ENCODE peak calls at places on chromosomes 12 and 14, in nine cellular contexts. U, I, K, Y, M, Z, C, N and A are unnamed samples.

GRCh38 chr12:75985566-75985965 is 46.0 kb downstream of the PHLDA1 start:
- DNase-seq in U (no peak), I (no peak), K (no peak), Y (no peak), M (no peak), Z (no peak), C (no peak), N (no peak), A (no peak)

GRCh38 chr14:101075801-101076413 is 172.4 kb upstream of the RTL1 start:
- DNase-seq in U (no peak), I (peak; percentile 5), K (no peak), Y (no peak), M (no peak), Z (no peak), C (peak; percentile 41), N (no peak), A (no peak)

GRCh38 chr14:30417121-30417520 is 141.8 kb upstream of the G2E3 start:
- DNase-seq in U (no peak), I (no peak), K (no peak), Y (no peak), M (no peak), Z (no peak), C (no peak), N (no peak), A (no peak)

GRCh38 chr12:13197526-13198141 is 1.1 kb downstream of the EMP1 start:
- DNase-seq in U (no peak), I (peak; percentile 40), K (no peak), Y (peak; percentile 64), M (peak; percentile 77), Z (no peak), C (no peak), N (no peak), A (no peak)

GRCh38 chr14:74368441-74368840 is 20.2 kb downstream of the VRTN start:
- DNase-seq in U (no peak), I (no peak), K (no peak), Y (no peak), M (no peak), Z (no peak), C (no peak), N (no peak), A (no peak)

GRCh38 chr14:101130861-101131260 is 227.3 kb upstream of the RTL1 start:
- DNase-seq in U (no peak), I (no peak), K (no peak), Y (no peak), M (no peak), Z (no peak), C (peak; percentile 35), N (no peak), A (no peak)

GRCh38 chr12:95625012-95625411 is 73.7 kb upstream of the USP44 start:
- DNase-seq in U (no peak), I (peak; percentile 42), K (no peak), Y (no peak), M (no peak), Z (no peak), C (no peak), N (no peak), A (no peak)

GRCh38 chr14:63404906-63405305 is 86.2 kb upstream of the GPHB5 start:
- DNase-seq in U (no peak), I (peak; percentile 56), K (no peak), Y (no peak), M (no peak), Z (no peak), C (no peak), N (no peak), A (no peak)

GRCh38 chr12:2959508-2960431 is 573 bp downstream of the TEAD4 start:
- DNase-seq in U (no peak), I (peak; percentile 48), K (no peak), Y (peak; percentile 66), M (peak; percentile 61), Z (peak; percentile 61), C (peak; percentile 84), N (no peak), A (no peak)

GRCh38 chr12:2959194-2959507 is at the start of gene TEAD4:
- DNase-seq in U (no peak), I (peak; percentile 72), K (peak; percentile 39), Y (peak; percentile 89), M (peak; percentile 50), Z (peak; percentile 76), C (peak; percentile 89), N (no peak), A (peak; percentile 19)

GRCh38 chr12:2961705-2962104 is 2.5 kb downstream of the TEAD4 start:
- DNase-seq in U (no peak), I (no peak), K (no peak), Y (no peak), M (no peak), Z (no peak), C (no peak), N (no peak), A (no peak)

GRCh38 chr12:2960996-2961616 is 1.9 kb downstream of the TEAD4 start:
- DNase-seq in U (no peak), I (no peak), K (no peak), Y (no peak), M (no peak), Z (no peak), C (no peak), N (no peak), A (no peak)

GRCh38 chr12:2960432-2960956 is 1.3 kb downstream of the TEAD4 start:
- DNase-seq in U (no peak), I (no peak), K (no peak), Y (no peak), M (no peak), Z (no peak), C (no peak), N (no peak), A (no peak)
- H3K4me1 ChIP-seq in U (no peaks in the 10 kb centered on the region), I (peaks cover 10% of the 10 kb centered on the region), K (peaks cover 32% of the 10 kb centered on the region), Y (peaks cover 29% of the 10 kb centered on the region), M (no peaks in the 10 kb centered on the region), Z (peaks cover 13% of the 10 kb centered on the region), C (peaks cover 25% of the 10 kb centered on the region), N (no peaks in the 10 kb centered on the region), A (peaks cover 13% of the 10 kb centered on the region)

DNA sequence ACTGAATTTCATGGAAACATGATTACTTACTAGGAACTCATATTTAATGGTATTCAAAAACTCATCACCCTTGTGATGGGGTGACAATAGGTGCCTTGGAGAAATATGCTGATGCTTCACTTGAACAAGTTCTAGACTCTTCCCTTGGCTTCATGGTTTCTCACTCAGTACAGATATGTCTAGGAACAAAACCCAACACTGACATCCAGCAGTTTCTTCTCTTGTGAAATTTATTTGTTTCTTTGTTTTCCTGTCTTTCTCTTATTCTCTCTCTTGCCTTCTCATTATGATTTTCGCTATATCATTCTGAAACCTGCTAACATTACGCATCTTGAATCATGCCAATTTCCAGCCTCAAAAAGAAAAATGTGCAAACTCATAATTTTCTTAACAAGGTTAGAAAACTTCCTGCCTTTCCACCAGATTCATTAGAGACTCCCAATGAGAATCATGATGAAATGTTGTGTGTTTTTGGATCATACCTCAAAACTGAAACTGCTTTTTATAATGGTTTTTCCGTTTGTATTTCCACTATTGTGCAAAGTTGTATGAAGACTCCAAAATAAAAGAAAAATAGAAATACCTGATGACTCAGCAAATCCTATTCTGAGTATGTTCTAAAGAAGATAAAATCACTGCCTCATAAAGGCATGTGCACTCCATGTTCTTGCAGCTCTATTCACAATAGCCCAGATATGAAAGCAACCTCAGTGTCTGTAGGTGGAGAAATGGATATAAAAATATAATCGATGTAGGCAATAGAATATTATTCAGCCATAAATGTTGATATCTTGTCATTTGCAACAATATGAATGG is 1021.6 kb downstream of the TMEM121 start:
- DNase-seq in U (no peak), I (no peak), K (no peak), Y (no peak), M (no peak), Z (no peak), C (no peak), N (no peak), A (no peak)
- H3K9me3 ChIP-seq in U (no peaks in the 10 kb centered on the region), I (no peaks in the 10 kb centered on the region), K (peaks cover 11% of the 10 kb centered on the region), Y (no peaks in the 10 kb centered on the region), M (no peaks in the 10 kb centered on the region), Z (no peaks in the 10 kb centered on the region), C (no peaks in the 10 kb centered on the region), N (no peaks in the 10 kb centered on the region), A (no peaks in the 10 kb centered on the region)

GRCh38 chr14:22152161-22152870 is 436.7 kb downstream of the DAD1 start:
- DNase-seq in U (no peak), I (no peak), K (no peak), Y (no peak), M (no peak), Z (no peak), C (no peak), N (no peak), A (no peak)

GRCh38 chr14:22147716-22148115 is 441.3 kb downstream of the DAD1 start:
- DNase-seq in U (no peak), I (no peak), K (no peak), Y (no peak), M (no peak), Z (no peak), C (no peak), N (no peak), A (no peak)

GRCh38 chr14:22155582-22155981 is 433.4 kb downstream of the DAD1 start:
- DNase-seq in U (no peak), I (no peak), K (no peak), Y (no peak), M (no peak), Z (no peak), C (no peak), N (no peak), A (no peak)

GRCh38 chr14:22151091-22151490 is 437.9 kb downstream of the DAD1 start:
- DNase-seq in U (no peak), I (no peak), K (no peak), Y (no peak), M (no peak), Z (no peak), C (no peak), N (no peak), A (no peak)

DNA sequence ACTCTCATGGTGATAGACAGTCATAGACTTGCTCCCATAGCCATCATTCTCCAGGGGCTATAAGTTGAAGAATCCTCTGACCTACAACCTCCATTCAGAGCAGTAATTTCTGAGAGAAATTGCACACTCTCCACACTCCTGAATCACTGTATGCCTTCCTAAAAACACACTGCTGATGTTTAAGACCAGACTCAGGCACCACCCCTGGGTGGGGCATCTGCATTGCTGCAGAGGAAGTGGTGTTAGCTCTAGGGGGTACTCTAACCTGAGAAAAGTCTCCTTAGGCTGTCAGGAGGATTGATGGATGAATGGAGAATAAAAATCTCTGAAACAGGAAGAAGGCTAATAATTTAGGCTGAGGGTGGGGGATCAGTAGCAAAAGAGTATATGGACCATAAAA is 436.1 kb downstream of the DAD1 start:
- DNase-seq in U (no peak), I (peak; percentile 56), K (no peak), Y (no peak), M (no peak), Z (no peak), C (no peak), N (no peak), A (peak; percentile 26)
- H3K4me1 ChIP-seq in U (no peaks in the 10 kb centered on the region), I (no peaks in the 10 kb centered on the region), K (no peaks in the 10 kb centered on the region), Y (no peaks in the 10 kb centered on the region), M (no peaks in the 10 kb centered on the region), Z (peaks cover 18% of the 10 kb centered on the region), C (no peaks in the 10 kb centered on the region), N (no peaks in the 10 kb centered on the region), A (no peaks in the 10 kb centered on the region)

GRCh38 chr12:124625867-124626675 is 58.7 kb upstream of the NCOR2 start:
- DNase-seq in U (no peak), I (peak; percentile 93), K (no peak), Y (peak; percentile 85), M (peak; percentile 81), Z (peak; percentile 94), C (peak; percentile 50), N (no peak), A (no peak)

GRCh38 chr12:124623344-124623885 is 56.0 kb upstream of the NCOR2 start:
- DNase-seq in U (no peak), I (no peak), K (no peak), Y (no peak), M (no peak), Z (no peak), C (peak; percentile 33), N (no peak), A (no peak)

GRCh38 chr12:124626841-124627502 is 59.6 kb upstream of the NCOR2 start:
- DNase-seq in U (no peak), I (peak; percentile 56), K (no peak), Y (peak; percentile 88), M (peak; percentile 70), Z (no peak), C (peak; percentile 18), N (no peak), A (no peak)

GRCh38 chr12:124622764-124623163 is 55.4 kb upstream of the NCOR2 start:
- DNase-seq in U (no peak), I (no peak), K (no peak), Y (no peak), M (no peak), Z (no peak), C (peak; percentile 48), N (no peak), A (no peak)

GRCh38 chr12:124624823-124625222 is 57.4 kb upstream of the NCOR2 start:
- DNase-seq in U (no peak), I (no peak), K (no peak), Y (no peak), M (no peak), Z (no peak), C (peak; percentile 13), N (no peak), A (no peak)
- H3K9me3 ChIP-seq in U (no peaks in the 10 kb centered on the region), I (no peaks in the 10 kb centered on the region), K (peaks cover 7% of the 10 kb centered on the region), Y (no peaks in the 10 kb centered on the region), M (no peaks in the 10 kb centered on the region), Z (no peaks in the 10 kb centered on the region), C (no peaks in the 10 kb centered on the region), N (no peaks in the 10 kb centered on the region), A (no peaks in the 10 kb centered on the region)